ENCODE peak calls at places on chromosomes 3 and 15, in six cellular contexts. A is NCI-H345, F is HFF-Myc, D is iris pigment epithelial cell, C is EL, X is H7. B is an unnamed sample.

GRCh38 chr15:68314563-68314962 is 37.0 kb downstream of the FEM1B start:
- DNase-seq in D (peak), X (peak), C (no peak), A (no peak), F (no peak), B (no peak)

GRCh38 chr3:112984485-112984884 is 6.3 kb upstream of the GTPBP8 start:
- DNase-seq in C (no peak), D (peak), F (no peak), A (peak), X (no peak), B (no peak)

GRCh38 chr15:65827065-65827464 is 35.0 kb upstream of the DENND4A start:
- DNase-seq in A (no peak), D (no peak), X (no peak), C (no peak), F (no peak), B (no peak)

GRCh38 chr3:13072239-13073041 is 789 bp downstream of the IQSEC1 start:
- DNase-seq in D (no peak), A (peak), X (peak), C (no peak), F (no peak), B (peak)

GRCh38 chr3:183581496-183582155 is 26.1 kb upstream of the KLHL6 start:
- DNase-seq in D (no peak), X (no peak), F (no peak), A (peak), C (no peak), B (peak)

GRCh38 chr3:178629430-178630178 is 93.4 kb downstream of the KCNMB2 start:
- DNase-seq in D (peak), X (no peak), C (no peak), A (peak), F (peak), B (no peak)

GRCh38 chr15:40409366-40409765 is 3.8 kb downstream of the IVD start:
- DNase-seq in D (no peak), C (no peak), A (no peak), X (no peak), F (no peak), B (no peak)

GRCh38 chr3:132777171-132777570 is 55.0 kb upstream of the NPHP3 start:
- DNase-seq in F (no peak), A (no peak), D (no peak), X (no peak), C (no peak), B (no peak)

GRCh38 chr15:82040862-82041261 is 5.0 kb downstream of the MEX3B start:
- DNase-seq in D (no peak), F (no peak), A (peak), X (peak), C (no peak), B (peak)